ENCODE peak calls at places on chromosomes 12 and 14, in seven cellular contexts. One of them, this sample, is unnamed.

GRCh38 chr12:84763112-84763511 is 149.5 kb downstream of the SLC6A15 start:
- DNase-seq in HCT116: no peak
- DNase-seq in foreskin fibroblast: peak
- DNase-seq in IMR-90: peak
- DNase-seq in mucosa of descending colon: no peak
- DNase-seq in mesothelial cell of epicardium: no peak
- DNase-seq in left ventricle myocardium inferior: no peak
- DNase-seq in this sample: no peak

GRCh38 chr14:23056956-23057756 is at the start of gene CDH24:
- DNase-seq in foreskin fibroblast: peak
- DNase-seq in IMR-90: peak
- DNase-seq in HCT116: no peak
- DNase-seq in mesothelial cell of epicardium: peak
- DNase-seq in mucosa of descending colon: peak
- DNase-seq in left ventricle myocardium inferior: peak
- DNase-seq in this sample: peak

GRCh38 chr12:89949457-89950195 is 241.0 kb upstream of the ATP2B1 start:
- DNase-seq in left ventricle myocardium inferior: no peak
- DNase-seq in mucosa of descending colon: no peak
- DNase-seq in IMR-90: peak
- DNase-seq in HCT116: no peak
- DNase-seq in foreskin fibroblast: peak
- DNase-seq in mesothelial cell of epicardium: no peak
- DNase-seq in this sample: no peak

GRCh38 chr14:36054353-36055051 is 122.0 kb downstream of the PTCSC3 start:
- DNase-seq in HCT116: no peak
- DNase-seq in mucosa of descending colon: no peak
- DNase-seq in mesothelial cell of epicardium: no peak
- DNase-seq in foreskin fibroblast: no peak
- DNase-seq in IMR-90: no peak
- DNase-seq in left ventricle myocardium inferior: peak
- DNase-seq in this sample: no peak

GRCh38 chr12:106342397-106343212 is 14.9 kb upstream of the POLR3B start:
- DNase-seq in HCT116: no peak
- DNase-seq in left ventricle myocardium inferior: peak
- DNase-seq in IMR-90: peak
- DNase-seq in mesothelial cell of epicardium: no peak
- DNase-seq in mucosa of descending colon: peak
- DNase-seq in foreskin fibroblast: peak
- DNase-seq in this sample: no peak

GRCh38 chr12:124915249-124916236 is 1.1 kb upstream of the UBC start:
- DNase-seq in left ventricle myocardium inferior: peak
- DNase-seq in foreskin fibroblast: peak
- DNase-seq in IMR-90: peak
- DNase-seq in mesothelial cell of epicardium: no peak
- DNase-seq in mucosa of descending colon: peak
- DNase-seq in HCT116: no peak
- DNase-seq in this sample: no peak

GRCh38 chr14:43778956-43779639 is 728.0 kb downstream of the FSCB start:
- DNase-seq in foreskin fibroblast: no peak
- DNase-seq in mucosa of descending colon: no peak
- DNase-seq in IMR-90: no peak
- DNase-seq in mesothelial cell of epicardium: no peak
- DNase-seq in HCT116: no peak
- DNase-seq in left ventricle myocardium inferior: no peak
- DNase-seq in this sample: no peak

GRCh38 chr14:38065101-38065762 is 142.5 kb upstream of the SSTR1 start:
- DNase-seq in mucosa of descending colon: no peak
- DNase-seq in mesothelial cell of epicardium: no peak
- DNase-seq in HCT116: no peak
- DNase-seq in IMR-90: no peak
- DNase-seq in foreskin fibroblast: no peak
- DNase-seq in left ventricle myocardium inferior: no peak
- DNase-seq in this sample: no peak

GRCh38 chr12:20492251-20492728 is 124.0 kb downstream of the PDE3A start:
- DNase-seq in foreskin fibroblast: peak
- DNase-seq in left ventricle myocardium inferior: no peak
- DNase-seq in IMR-90: peak
- DNase-seq in HCT116: peak
- DNase-seq in mesothelial cell of epicardium: no peak
- DNase-seq in mucosa of descending colon: no peak
- DNase-seq in this sample: no peak

GRCh38 chr12:112017041-112017440 is 3.8 kb downstream of the ERP29 start:
- DNase-seq in left ventricle myocardium inferior: no peak
- DNase-seq in foreskin fibroblast: no peak
- DNase-seq in IMR-90: no peak
- DNase-seq in mucosa of descending colon: no peak
- DNase-seq in HCT116: no peak
- DNase-seq in mesothelial cell of epicardium: no peak
- DNase-seq in this sample: no peak

GRCh38 chr12:4268549-4269181 is 4.9 kb upstream of the CCND2 start:
- DNase-seq in mesothelial cell of epicardium: no peak
- DNase-seq in IMR-90: no peak
- DNase-seq in left ventricle myocardium inferior: no peak
- DNase-seq in mucosa of descending colon: peak
- DNase-seq in foreskin fibroblast: peak
- DNase-seq in HCT116: no peak
- DNase-seq in this sample: no peak

GRCh38 chr14:22185191-22185590 is 403.8 kb downstream of the DAD1 start:
- DNase-seq in mucosa of descending colon: no peak
- DNase-seq in HCT116: no peak
- DNase-seq in left ventricle myocardium inferior: no peak
- DNase-seq in foreskin fibroblast: no peak
- DNase-seq in IMR-90: peak
- DNase-seq in mesothelial cell of epicardium: no peak
- DNase-seq in this sample: no peak

GRCh38 chr14:23154876-23155587 is 28.4 kb downstream of the SLC7A8 start:
- DNase-seq in left ventricle myocardium inferior: peak
- DNase-seq in IMR-90: peak
- DNase-seq in mesothelial cell of epicardium: no peak
- DNase-seq in HCT116: no peak
- DNase-seq in foreskin fibroblast: peak
- DNase-seq in mucosa of descending colon: peak
- DNase-seq in this sample: no peak

GRCh38 chr14:61041704-61042103 is 60.7 kb downstream of the SLC38A6 start:
- DNase-seq in left ventricle myocardium inferior: no peak
- DNase-seq in foreskin fibroblast: no peak
- DNase-seq in mucosa of descending colon: no peak
- DNase-seq in IMR-90: no peak
- DNase-seq in mesothelial cell of epicardium: no peak
- DNase-seq in HCT116: no peak
- DNase-seq in this sample: no peak

GRCh38 chr12:102063066-102063465 is 1.3 kb upstream of the WASHC3 start:
- DNase-seq in left ventricle myocardium inferior: no peak
- DNase-seq in mucosa of descending colon: no peak
- DNase-seq in HCT116: peak
- DNase-seq in mesothelial cell of epicardium: no peak
- DNase-seq in IMR-90: no peak
- DNase-seq in foreskin fibroblast: no peak
- DNase-seq in this sample: no peak

DNA sequence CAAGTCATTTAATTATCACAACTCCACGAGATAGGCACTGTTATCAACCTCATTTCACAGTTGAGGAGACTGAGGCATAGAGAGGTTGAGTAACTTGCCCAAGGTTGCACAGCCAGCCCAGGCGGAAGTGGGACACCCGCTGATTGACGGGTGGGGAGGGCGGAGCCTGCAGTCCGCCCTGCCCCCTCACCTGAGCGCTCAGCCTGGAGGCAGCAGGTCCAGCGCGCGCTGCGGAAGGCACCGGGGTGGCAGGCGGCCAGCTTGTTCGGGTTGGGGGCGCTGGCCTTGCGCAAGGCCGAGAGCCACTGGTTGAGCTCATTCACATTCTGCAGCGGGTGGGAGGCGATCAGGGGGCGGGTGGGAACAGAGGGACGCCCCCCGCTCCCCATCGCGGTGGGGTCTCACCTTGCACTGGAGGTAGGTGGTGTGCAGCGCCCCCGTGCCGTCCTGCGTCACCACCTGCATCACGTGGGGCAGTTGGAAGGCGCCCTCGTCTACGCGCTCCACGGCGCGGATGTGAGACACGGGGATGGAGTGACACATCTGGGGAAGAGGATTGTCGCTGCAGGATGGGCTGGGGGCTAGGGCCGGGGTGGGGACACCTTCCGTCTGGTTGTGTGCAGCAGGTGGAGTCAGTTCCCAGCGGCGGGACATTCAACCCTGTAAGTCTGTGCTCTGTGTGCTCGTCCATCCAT is 31.7 kb downstream of the RASAL1 start:
- DNase-seq in mesothelial cell of epicardium: no peak
- DNase-seq in left ventricle myocardium inferior: no peak
- DNase-seq in IMR-90: no peak
- DNase-seq in mucosa of descending colon: peak
- DNase-seq in foreskin fibroblast: no peak
- DNase-seq in HCT116: no peak
- DNase-seq in this sample: no peak
- TF ChIP-seq CTCF in mesothelial cell of epicardium: no peak
- TF ChIP-seq CTCF in left ventricle myocardium inferior: no peak
- TF ChIP-seq CTCF in IMR-90: no peak
- TF ChIP-seq CTCF in mucosa of descending colon: no peak
- TF ChIP-seq CTCF in foreskin fibroblast: no peak
- TF ChIP-seq CTCF in HCT116: no peak
- TF ChIP-seq CTCF in this sample: no peak

GRCh38 chr14:92690171-92691011 is 58.0 kb downstream of the LGMN start:
- DNase-seq in foreskin fibroblast: peak
- DNase-seq in IMR-90: peak
- DNase-seq in mucosa of descending colon: peak
- DNase-seq in mesothelial cell of epicardium: no peak
- DNase-seq in left ventricle myocardium inferior: no peak
- DNase-seq in HCT116: peak
- DNase-seq in this sample: no peak
- TF ChIP-seq CTCF in foreskin fibroblast: peak
- TF ChIP-seq CTCF in IMR-90: peak
- TF ChIP-seq CTCF in mucosa of descending colon: no peak
- TF ChIP-seq CTCF in mesothelial cell of epicardium: no peak
- TF ChIP-seq CTCF in left ventricle myocardium inferior: peak
- TF ChIP-seq CTCF in HCT116: peak
- TF ChIP-seq CTCF in this sample: peak

GRCh38 chr14:64117671-64118402 is 176.3 kb downstream of the ESR2 start:
- DNase-seq in mucosa of descending colon: no peak
- DNase-seq in foreskin fibroblast: peak
- DNase-seq in left ventricle myocardium inferior: peak
- DNase-seq in HCT116: no peak
- DNase-seq in IMR-90: peak
- DNase-seq in mesothelial cell of epicardium: no peak
- DNase-seq in this sample: no peak
- TF ChIP-seq CTCF in mucosa of descending colon: no peak
- TF ChIP-seq CTCF in foreskin fibroblast: no peak
- TF ChIP-seq CTCF in left ventricle myocardium inferior: peak
- TF ChIP-seq CTCF in HCT116: no peak
- TF ChIP-seq CTCF in IMR-90: no peak
- TF ChIP-seq CTCF in mesothelial cell of epicardium: no peak
- TF ChIP-seq CTCF in this sample: no peak

DNA sequence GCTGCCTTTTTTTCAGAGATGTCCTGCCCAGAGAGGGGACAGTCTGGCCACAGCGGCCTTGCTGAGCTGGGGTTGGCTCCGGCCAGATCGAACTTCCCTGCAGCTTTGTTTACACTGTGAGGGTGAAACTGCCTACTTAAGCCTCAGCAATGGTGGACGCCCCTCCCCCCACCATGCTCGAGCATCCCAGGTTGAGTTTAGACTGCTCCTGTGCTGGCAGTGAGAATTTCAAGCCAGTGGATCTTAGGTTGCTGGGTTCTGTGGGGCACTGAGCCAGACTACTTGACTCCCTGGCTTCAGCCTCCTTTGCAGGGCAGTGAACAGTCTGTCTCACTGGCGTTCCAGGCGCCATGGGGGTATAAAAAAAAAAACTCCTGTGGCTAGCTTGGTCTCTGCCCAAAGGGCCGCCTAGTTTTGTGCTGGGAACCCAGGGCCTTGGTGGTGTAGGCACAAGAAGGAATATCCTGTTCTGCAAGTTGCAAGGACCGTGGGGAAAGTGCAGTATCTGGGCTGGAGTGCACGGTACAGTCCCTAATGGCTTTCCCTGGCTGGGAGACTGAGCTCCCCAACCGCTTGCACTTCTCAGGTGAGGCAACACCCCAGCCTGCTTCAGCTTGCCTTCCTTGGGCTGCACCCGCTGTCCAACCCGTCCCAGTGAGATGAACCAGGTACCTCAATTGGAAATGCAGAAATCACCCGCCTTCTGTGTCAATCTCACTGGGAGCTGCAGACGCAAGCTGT is 79.1 kb downstream of the LRIG3 start:
- DNase-seq in foreskin fibroblast: no peak
- DNase-seq in IMR-90: no peak
- DNase-seq in HCT116: no peak
- DNase-seq in left ventricle myocardium inferior: peak
- DNase-seq in mucosa of descending colon: no peak
- DNase-seq in mesothelial cell of epicardium: no peak
- DNase-seq in this sample: no peak
- TF ChIP-seq CTCF in foreskin fibroblast: no peak
- TF ChIP-seq CTCF in IMR-90: no peak
- TF ChIP-seq CTCF in HCT116: no peak
- TF ChIP-seq CTCF in left ventricle myocardium inferior: no peak
- TF ChIP-seq CTCF in mucosa of descending colon: no peak
- TF ChIP-seq CTCF in mesothelial cell of epicardium: no peak
- TF ChIP-seq CTCF in this sample: no peak

DNA sequence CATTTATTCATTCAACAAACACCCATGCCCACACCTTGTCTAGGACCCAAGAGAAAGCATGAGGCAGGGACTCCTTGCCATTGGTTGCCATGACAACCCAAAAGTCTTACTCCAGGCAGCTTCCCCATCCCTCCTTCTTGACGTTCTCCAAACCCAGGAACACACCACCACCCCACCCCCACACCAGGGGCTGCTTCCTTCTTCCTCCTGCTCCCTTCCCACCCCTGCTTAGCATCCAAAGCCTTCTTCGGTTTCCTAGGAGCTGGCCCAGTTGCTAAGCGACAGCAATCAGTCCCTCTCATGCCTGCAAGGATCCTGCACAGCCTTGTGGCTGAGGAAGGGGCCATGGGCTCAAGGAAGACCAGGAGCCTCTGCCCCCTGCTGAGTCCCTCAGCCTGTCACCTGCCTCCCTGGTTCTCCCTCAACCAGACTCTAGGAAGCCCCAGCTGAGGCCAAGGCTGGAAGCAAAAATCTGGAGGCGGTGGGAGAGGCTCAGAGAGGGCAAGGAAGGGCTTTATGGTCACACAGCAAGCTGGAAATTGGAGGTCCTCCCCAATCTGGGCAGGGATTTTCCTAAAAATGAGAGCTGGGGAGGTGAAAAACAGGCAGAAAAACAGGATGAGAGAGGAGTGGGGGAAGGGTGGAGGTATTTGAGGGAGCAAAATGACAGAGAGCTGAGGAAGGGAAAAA is 15.4 kb downstream of the RASAL1 start:
- DNase-seq in IMR-90: no peak
- DNase-seq in left ventricle myocardium inferior: no peak
- DNase-seq in mesothelial cell of epicardium: no peak
- DNase-seq in mucosa of descending colon: no peak
- DNase-seq in foreskin fibroblast: no peak
- DNase-seq in HCT116: no peak
- DNase-seq in this sample: no peak
- TF ChIP-seq CTCF in IMR-90: no peak
- TF ChIP-seq CTCF in left ventricle myocardium inferior: no peak
- TF ChIP-seq CTCF in mesothelial cell of epicardium: no peak
- TF ChIP-seq CTCF in mucosa of descending colon: no peak
- TF ChIP-seq CTCF in foreskin fibroblast: no peak
- TF ChIP-seq CTCF in HCT116: no peak
- TF ChIP-seq CTCF in this sample: no peak

DNA sequence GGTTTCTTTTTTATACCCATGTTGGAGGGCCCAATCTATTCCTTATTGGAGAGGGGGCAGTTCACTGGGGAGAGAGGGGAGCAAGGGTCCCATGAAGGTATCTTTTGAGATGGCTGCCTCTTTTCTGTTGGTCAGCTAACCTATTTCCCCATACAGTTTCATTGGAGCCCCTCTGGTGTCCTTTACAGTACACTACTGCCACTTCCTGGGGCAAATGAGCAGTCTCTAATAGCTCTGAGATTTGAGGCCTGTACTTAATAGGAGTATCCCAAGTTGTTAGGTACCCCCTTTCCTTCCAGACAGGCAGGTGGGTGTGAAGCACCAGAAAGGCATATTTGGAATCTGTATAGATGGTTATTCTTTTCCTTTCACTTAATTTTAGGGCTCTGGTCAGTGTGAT is 41.3 kb upstream of the RNU6-8 start:
- DNase-seq in mesothelial cell of epicardium: no peak
- DNase-seq in mucosa of descending colon: no peak
- DNase-seq in IMR-90: no peak
- DNase-seq in left ventricle myocardium inferior: no peak
- DNase-seq in HCT116: no peak
- DNase-seq in foreskin fibroblast: peak
- DNase-seq in this sample: no peak
- TF ChIP-seq CTCF in mesothelial cell of epicardium: no peak
- TF ChIP-seq CTCF in mucosa of descending colon: no peak
- TF ChIP-seq CTCF in IMR-90: peak
- TF ChIP-seq CTCF in left ventricle myocardium inferior: peak
- TF ChIP-seq CTCF in HCT116: no peak
- TF ChIP-seq CTCF in foreskin fibroblast: peak
- TF ChIP-seq CTCF in this sample: no peak